ENCODE peak calls at places on chromosomes 2 and 18, in six cellular contexts. F, Y, X, C, D and I are unnamed samples.

GRCh38 chr2:161400076-161400475 is 16.0 kb upstream of the TBR1 start:
- DNase-seq in F (no peak), C (peak), X (peak), Y (no peak), D (no peak), I (no peak)

GRCh38 chr2:173218331-173219056 is 136.2 kb upstream of the CDCA7 start:
- DNase-seq in C (no peak), X (no peak), F (no peak), Y (no peak), D (peak), I (no peak)

GRCh38 chr2:205161156-205161555 is 521.1 kb upstream of the NRP2 start:
- DNase-seq in F (no peak), C (no peak), D (no peak), Y (no peak), X (no peak), I (no peak)

GRCh38 chr2:216474925-216475670 is 23.5 kb upstream of the RPL37A start:
- DNase-seq in D (no peak), Y (no peak), C (no peak), X (no peak), F (no peak), I (no peak)

GRCh38 chr2:184363213-184363612 is 235.1 kb upstream of the ZNF804A start:
- DNase-seq in Y (no peak), C (peak), X (peak), D (no peak), F (no peak), I (no peak)

GRCh38 chr2:230976671-230977171 is 19.2 kb upstream of the SPATA3 start:
- DNase-seq in D (no peak), Y (no peak), C (no peak), X (no peak), F (no peak), I (no peak)

GRCh38 chr2:173986805-173987204 is 21.6 kb upstream of the SP3 start:
- DNase-seq in F (no peak), Y (no peak), C (peak), D (no peak), X (no peak), I (no peak)

GRCh38 chr2:126662623-126663022 is 6.7 kb downstream of the GYPC start:
- DNase-seq in F (no peak), C (no peak), D (no peak), Y (no peak), X (no peak), I (no peak)

GRCh38 chr2:220999351-220999750 is 572.8 kb downstream of the EPHA4 start:
- DNase-seq in F (no peak), D (no peak), C (no peak), X (peak), Y (no peak), I (no peak)

GRCh38 chr2:27860111-27860510 is 30.1 kb downstream of the RBKS start:
- DNase-seq in D (no peak), F (peak), C (peak), Y (no peak), X (peak), I (no peak)

GRCh38 chr2:164545484-164545883 is 75.8 kb downstream of the GRB14 start:
- DNase-seq in X (no peak), F (no peak), C (no peak), D (no peak), Y (no peak), I (no peak)

GRCh38 chr2:134670955-134671354 is 47.8 kb downstream of the TMEM163 start:
- DNase-seq in X (peak), Y (no peak), F (no peak), D (no peak), C (no peak), I (no peak)

GRCh38 chr18:79819951-79820351 is 22.2 kb downstream of the KCNG2 start:
- DNase-seq in Y (peak), C (no peak), X (no peak), D (no peak), F (no peak), I (no peak)

GRCh38 chr18:74570266-74570665 is 27.4 kb upstream of the ZNF407 start:
- DNase-seq in D (no peak), F (no peak), Y (no peak), C (no peak), X (no peak), I (no peak)

GRCh38 chr2:218394298-218395089 is 5.2 kb upstream of the CTDSP1 start:
- DNase-seq in C (no peak), Y (no peak), D (no peak), X (no peak), F (no peak), I (no peak)

GRCh38 chr2:25035537-25036220 is 6.2 kb upstream of the EFR3B start:
- DNase-seq in D (no peak), X (peak), C (no peak), Y (no peak), F (no peak), I (peak)

GRCh38 chr2:224359569-224359968 is 42.3 kb downstream of the FAM124B start:
- DNase-seq in X (peak), F (no peak), C (peak), D (no peak), Y (no peak), I (no peak)

GRCh38 chr2:214542866-214543265 is 132.0 kb downstream of the VWC2L start:
- DNase-seq in C (no peak), D (no peak), F (peak), Y (no peak), X (peak), I (no peak)

GRCh38 chr2:72938455-72938854 is 21.1 kb downstream of the EMX1 start:
- DNase-seq in D (no peak), F (no peak), C (no peak), X (no peak), Y (no peak), I (no peak)

GRCh38 chr2:72940361-72940760 is 23.0 kb downstream of the EMX1 start:
- DNase-seq in Y (no peak), F (no peak), X (no peak), D (no peak), C (no peak), I (no peak)

GRCh38 chr2:72942293-72942692 is 25.0 kb downstream of the EMX1 start:
- DNase-seq in X (no peak), C (no peak), D (no peak), F (no peak), Y (no peak), I (no peak)

GRCh38 chr2:72942881-72943418 is 25.6 kb downstream of the EMX1 start:
- DNase-seq in F (no peak), C (no peak), Y (no peak), D (no peak), X (no peak), I (no peak)

GRCh38 chr2:72940786-72941185 is 23.5 kb downstream of the EMX1 start:
- DNase-seq in C (no peak), Y (no peak), D (no peak), F (peak), X (no peak), I (no peak)
- H3K27ac ChIP-seq in C (no peak), Y (no peak), D (no peak), F (peak), X (no peak), I (no peak)

GRCh38 chr18:13885009-13885408 is 30.3 kb downstream of the MC2R start:
- DNase-seq in F (no peak), Y (no peak), X (no peak), C (no peak), D (no peak), I (no peak)
- H3K27ac ChIP-seq in F (no peak), Y (no peak), X (no peak), C (no peak), D (no peak), I (no peak)

GRCh38 chr2:38099096-38099997 is 23.4 kb upstream of the CYP1B1 start:
- DNase-seq in D (no peak), F (no peak), C (no peak), X (no peak), Y (no peak), I (no peak)
- H3K27ac ChIP-seq in D (peak), F (no peak), C (no peak), X (peak), Y (peak), I (no peak)

DNA sequence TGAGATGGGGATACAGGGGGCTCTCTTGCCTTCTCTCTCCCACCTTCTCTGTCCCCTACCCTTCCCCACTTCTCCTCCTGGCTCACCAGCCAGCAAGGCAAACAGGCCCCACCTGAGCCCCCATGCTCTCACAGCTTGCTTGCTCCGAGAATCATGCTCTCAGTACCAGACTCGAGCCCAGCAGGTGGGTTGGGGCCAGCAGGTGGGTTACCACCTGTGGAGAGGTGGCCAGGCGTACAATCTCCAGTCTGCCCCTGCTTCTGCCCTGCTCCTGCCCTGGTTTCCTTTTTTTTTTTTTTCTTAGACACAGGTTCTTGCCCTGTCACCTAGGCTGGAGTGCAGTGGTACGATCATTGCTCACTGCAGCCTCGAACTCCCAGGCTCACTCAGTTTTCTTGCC is 214.5 kb downstream of the SH3RF3 start:
- DNase-seq in D (no peak), F (no peak), C (no peak), X (no peak), Y (no peak), I (no peak)
- H3K27ac ChIP-seq in D (no peak), F (no peak), C (no peak), X (no peak), Y (no peak), I (no peak)

DNA sequence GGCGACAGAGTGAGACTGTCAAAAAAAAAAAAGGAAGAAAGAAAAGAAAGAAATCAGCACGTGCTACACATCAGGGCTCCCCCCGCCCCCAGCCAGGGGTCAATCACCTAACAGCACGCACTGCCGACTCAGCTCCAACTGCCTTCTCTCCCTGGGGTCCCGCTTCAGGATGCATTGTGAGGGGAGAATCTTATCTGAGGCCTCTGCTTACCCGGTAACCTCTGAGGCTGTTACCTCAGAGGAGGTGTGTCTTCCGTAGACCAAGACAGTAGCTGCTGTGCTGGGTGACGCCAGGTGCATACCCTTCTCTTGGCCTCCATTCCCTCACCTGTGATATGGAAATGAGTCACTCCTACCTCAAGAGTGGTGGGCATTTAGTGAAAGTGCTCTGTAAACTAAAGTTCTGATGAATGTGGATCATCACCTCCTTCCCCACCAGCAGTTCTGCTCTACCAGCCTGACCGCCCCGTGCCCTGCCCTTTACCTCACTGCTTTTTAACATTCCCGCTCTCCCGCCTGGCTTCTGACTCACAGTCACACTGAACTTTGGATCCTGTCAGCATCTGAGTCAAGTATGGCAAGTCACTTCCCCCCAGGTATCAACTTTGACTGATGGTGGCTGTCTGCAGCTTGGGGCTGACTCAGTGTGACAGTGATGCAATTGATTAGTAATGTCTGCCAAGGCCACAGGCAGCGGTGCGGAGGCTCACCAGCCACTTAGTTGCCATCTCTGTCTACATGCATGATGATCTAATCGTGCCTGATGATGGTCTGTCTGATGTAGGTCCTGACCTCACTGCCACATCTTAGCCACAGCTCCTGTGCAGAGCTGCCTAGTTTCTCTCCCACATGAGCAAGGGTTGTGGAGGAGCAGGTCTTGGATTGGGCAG is 20.1 kb downstream of the ARID5A start:
- DNase-seq in X (peak), F (no peak), C (peak), Y (no peak), D (no peak), I (peak)
- H3K27ac ChIP-seq in X (peak), F (no peak), C (peak), Y (no peak), D (no peak), I (peak)

DNA sequence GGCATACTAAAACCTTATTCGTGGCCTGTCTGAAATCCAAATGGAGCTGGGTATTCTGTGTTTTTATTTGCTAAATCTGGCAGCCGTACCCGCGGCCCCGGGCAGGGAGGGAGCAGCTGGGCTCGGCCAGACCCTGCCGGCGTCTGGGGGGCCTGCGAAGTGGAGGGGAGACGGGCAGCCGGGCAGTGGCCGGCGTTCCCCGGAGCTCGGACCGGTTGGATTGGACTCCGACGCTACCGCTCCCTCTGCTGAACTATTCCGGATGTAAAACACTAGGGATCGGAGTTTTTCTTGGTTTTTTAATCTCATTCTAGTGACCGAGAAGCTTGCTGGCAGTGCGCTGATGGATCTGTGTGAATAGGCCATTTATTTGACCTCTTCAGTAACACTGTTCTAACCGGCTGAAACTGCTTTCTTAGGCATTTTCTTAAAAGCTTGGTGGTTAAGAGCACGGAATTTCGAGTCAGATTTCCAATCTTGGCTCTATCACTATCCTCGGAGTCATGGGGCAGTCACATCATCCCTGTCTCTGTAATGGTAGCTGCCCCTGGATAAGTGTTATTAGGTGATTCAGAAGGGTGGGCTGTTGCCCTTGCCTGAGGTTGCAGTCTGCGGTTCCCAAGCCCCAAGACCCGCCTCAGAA is 694 bp downstream of the UNC50 start:
- DNase-seq in C (peak), D (no peak), F (no peak), Y (peak), X (peak), I (no peak)
- H3K27ac ChIP-seq in C (peak), D (peak), F (peak), Y (peak), X (peak), I (peak)

GRCh38 chr2:196931555-196931954 is 5.0 kb upstream of the PGAP1 start:
- DNase-seq in F (no peak), Y (no peak), C (no peak), X (no peak), D (no peak), I (no peak)
- H3K27ac ChIP-seq in F (no peak), Y (no peak), C (no peak), X (no peak), D (no peak), I (no peak)

DNA sequence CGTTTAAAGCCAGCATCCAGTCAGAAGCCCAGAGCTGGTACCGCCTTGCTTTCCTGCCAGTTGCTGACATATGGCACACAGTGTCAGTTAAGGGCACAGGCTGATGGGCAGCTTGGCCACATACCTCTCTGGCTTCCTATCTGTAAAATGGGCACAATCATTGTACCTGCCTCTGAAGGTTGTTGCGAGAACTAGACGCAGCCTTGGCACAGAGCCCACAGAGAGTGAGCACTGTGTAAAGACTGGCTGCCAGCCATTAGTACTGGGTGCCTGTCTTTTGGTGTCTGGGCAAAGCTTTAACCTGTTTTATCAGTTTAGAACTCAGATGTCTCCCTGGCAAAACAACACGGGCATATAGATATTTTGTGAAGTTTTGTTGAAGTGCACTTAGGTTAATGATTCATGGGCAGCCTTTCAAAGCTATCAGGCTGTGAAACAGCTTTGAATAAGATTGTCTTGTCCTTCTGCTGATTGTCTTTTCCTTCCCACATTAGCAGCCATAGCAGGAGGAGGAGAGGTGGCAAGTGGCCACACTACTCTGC is 269.5 kb downstream of the NEDD4L start:
- DNase-seq in C (no peak), D (no peak), X (peak), F (no peak), Y (no peak), I (no peak)
- H3K27ac ChIP-seq in C (peak), D (no peak), X (peak), F (no peak), Y (no peak), I (peak)

GRCh38 chr2:152036611-152037469 is 62.0 kb downstream of the CACNB4 start:
- DNase-seq in X (peak), D (peak), C (peak), F (peak), Y (no peak), I (no peak)
- H3K27ac ChIP-seq in X (no peak), D (no peak), C (no peak), F (no peak), Y (no peak), I (no peak)

GRCh38 chr2:46318579-46319460 is 21.6 kb downstream of the EPAS1 start:
- DNase-seq in F (no peak), D (no peak), Y (no peak), X (peak), C (no peak), I (no peak)

GRCh38 chr2:46317092-46317486 is 19.9 kb downstream of the EPAS1 start:
- DNase-seq in C (no peak), X (no peak), F (no peak), D (no peak), Y (no peak), I (no peak)

GRCh38 chr2:46323671-46324207 is 26.5 kb downstream of the EPAS1 start:
- DNase-seq in Y (no peak), C (no peak), F (no peak), D (no peak), X (no peak), I (no peak)

GRCh38 chr2:46319711-46320110 is 22.5 kb downstream of the EPAS1 start:
- DNase-seq in D (no peak), Y (no peak), C (no peak), F (no peak), X (no peak), I (no peak)

GRCh38 chr2:46320141-46320567 is 22.9 kb downstream of the EPAS1 start:
- DNase-seq in C (no peak), X (no peak), Y (no peak), F (no peak), D (no peak), I (no peak)
- H3K27ac ChIP-seq in C (peak), X (no peak), Y (no peak), F (no peak), D (no peak), I (peak)